ENCODE peak calls at places on chromosomes 4 and X, in four cellular contexts. One of them, this sample, is unnamed.

GRCh38 chr4:55358668-55359067 is 12.6 kb downstream of the SRD5A3 start:
- DNase-seq in IMR-90: peak; percentile 78
- DNase-seq in brain microvascular endothelial cell: peak; percentile 26
- DNase-seq in cardiac fibroblast: peak; percentile 87
- DNase-seq in this sample: peak; percentile 75

GRCh38 chrX:54640721-54641120 is 110.7 kb downstream of the GNL3L start:
- DNase-seq in brain microvascular endothelial cell: no peak
- DNase-seq in cardiac fibroblast: peak; percentile 5
- DNase-seq in IMR-90: no peak
- DNase-seq in this sample: no peak

GRCh38 chrX:48021026-48021900 is 14.5 kb downstream of the SPACA5 start:
- DNase-seq in cardiac fibroblast: peak; percentile 87
- DNase-seq in brain microvascular endothelial cell: peak; percentile 73
- DNase-seq in IMR-90: peak; percentile 81
- DNase-seq in this sample: peak; percentile 88

GRCh38 chr4:151955721-151956340 is 195.0 kb upstream of the GATB start:
- DNase-seq in cardiac fibroblast: peak; percentile 15
- DNase-seq in brain microvascular endothelial cell: peak; percentile 30
- DNase-seq in IMR-90: peak; percentile 54
- DNase-seq in this sample: no peak

GRCh38 chr4:166501941-166502382 is 628.9 kb downstream of the TLL1 start:
- DNase-seq in cardiac fibroblast: peak; percentile 66
- DNase-seq in IMR-90: no peak
- DNase-seq in brain microvascular endothelial cell: peak; percentile 26
- DNase-seq in this sample: peak; percentile 55

GRCh38 chr4:145390566-145390965 is 91.1 kb upstream of the SMAD1 start:
- DNase-seq in IMR-90: no peak
- DNase-seq in brain microvascular endothelial cell: no peak
- DNase-seq in cardiac fibroblast: no peak
- DNase-seq in this sample: no peak

GRCh38 chr4:110417151-110417550 is 58.8 kb upstream of the ENPEP start:
- DNase-seq in cardiac fibroblast: no peak
- DNase-seq in brain microvascular endothelial cell: no peak
- DNase-seq in IMR-90: no peak
- DNase-seq in this sample: no peak

GRCh38 chrX:27679281-27679680 is 89.1 kb downstream of the DCAF8L2 start:
- DNase-seq in cardiac fibroblast: peak; percentile 39
- DNase-seq in IMR-90: peak; percentile 19
- DNase-seq in brain microvascular endothelial cell: peak; percentile 2
- DNase-seq in this sample: peak; percentile 20

GRCh38 chr4:155929833-155930232 is 23.8 kb downstream of the CTSO start:
- DNase-seq in cardiac fibroblast: no peak
- DNase-seq in IMR-90: no peak
- DNase-seq in brain microvascular endothelial cell: no peak
- DNase-seq in this sample: no peak

GRCh38 chr4:88843067-88843723 is 145.6 kb upstream of the NAP1L5 start:
- DNase-seq in cardiac fibroblast: no peak
- DNase-seq in IMR-90: peak; percentile 35
- DNase-seq in brain microvascular endothelial cell: no peak
- DNase-seq in this sample: no peak

GRCh38 chr4:41069838-41070237 is 144.5 kb downstream of the APBB2 start:
- DNase-seq in IMR-90: no peak
- DNase-seq in cardiac fibroblast: no peak
- DNase-seq in brain microvascular endothelial cell: no peak
- DNase-seq in this sample: no peak

GRCh38 chrX:140733766-140734342 is 24.3 kb downstream of the LINC00632 start:
- DNase-seq in brain microvascular endothelial cell: peak; percentile 25
- DNase-seq in IMR-90: peak; percentile 57
- DNase-seq in cardiac fibroblast: peak; percentile 65
- DNase-seq in this sample: peak; percentile 70

GRCh38 chr4:151540728-151541437 is 131.9 kb downstream of the FHIP1A start:
- DNase-seq in cardiac fibroblast: peak; percentile 95
- DNase-seq in IMR-90: peak; percentile 86
- DNase-seq in brain microvascular endothelial cell: peak; percentile 92
- DNase-seq in this sample: peak; percentile 93

GRCh38 chr4:141686929-141687328 is 50.5 kb downstream of the IL15 start:
- DNase-seq in cardiac fibroblast: peak; percentile 49
- DNase-seq in IMR-90: no peak
- DNase-seq in brain microvascular endothelial cell: no peak
- DNase-seq in this sample: peak; percentile 62

GRCh38 chrX:107205770-107206696 is at the start of the genes DNAAF6 and NUP62CL:
- DNase-seq in IMR-90: no peak
- DNase-seq in cardiac fibroblast: peak; percentile 10
- DNase-seq in brain microvascular endothelial cell: peak; percentile 9
- DNase-seq in this sample: peak; percentile 13

GRCh38 chrX:107207943-107208342 is 1.5 kb downstream of the DNAAF6 start:
- DNase-seq in brain microvascular endothelial cell: no peak
- DNase-seq in IMR-90: no peak
- DNase-seq in cardiac fibroblast: no peak
- DNase-seq in this sample: no peak

GRCh38 chrX:107204063-107204605 is 2.1 kb downstream of the NUP62CL start:
- DNase-seq in brain microvascular endothelial cell: no peak
- DNase-seq in IMR-90: no peak
- DNase-seq in cardiac fibroblast: no peak
- DNase-seq in this sample: no peak

GRCh38 chrX:107207089-107207488 is 678 bp downstream of the DNAAF6 start:
- DNase-seq in cardiac fibroblast: no peak
- DNase-seq in IMR-90: no peak
- DNase-seq in brain microvascular endothelial cell: no peak
- DNase-seq in this sample: no peak

DNA sequence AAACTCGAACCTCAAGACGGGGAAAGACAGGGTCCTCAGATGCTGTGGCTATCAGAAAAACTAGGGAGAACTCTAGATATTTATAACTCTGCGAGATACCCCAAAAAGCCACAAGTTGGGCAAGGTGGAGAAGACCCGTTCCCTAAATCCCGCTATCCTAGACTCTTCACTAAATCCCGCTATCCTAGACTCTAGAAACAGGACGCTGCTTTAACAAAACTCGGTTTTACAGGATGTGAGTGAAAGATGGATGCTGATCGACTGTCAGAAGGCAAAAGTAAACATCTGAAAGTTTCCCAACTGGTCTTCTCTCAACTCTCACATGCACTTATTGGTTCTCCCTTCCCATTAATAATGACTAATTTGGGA is 270 bp downstream of the DNAAF6 start:
- DNase-seq in brain microvascular endothelial cell: no peak
- DNase-seq in cardiac fibroblast: no peak
- DNase-seq in IMR-90: no peak
- DNase-seq in this sample: no peak
- TF ChIP-seq CTCF in brain microvascular endothelial cell: no peak
- TF ChIP-seq CTCF in cardiac fibroblast: no peak
- TF ChIP-seq CTCF in IMR-90: no peak
- TF ChIP-seq CTCF in this sample: no peak

GRCh38 chr4:53702334-53703266 is 111.3 kb upstream of the LNX1 start:
- DNase-seq in cardiac fibroblast: peak; percentile 92
- DNase-seq in IMR-90: peak; percentile 77
- DNase-seq in brain microvascular endothelial cell: peak; percentile 77
- DNase-seq in this sample: peak; percentile 89
- H3K4me3 ChIP-seq in cardiac fibroblast: peak overlapping the region; percentile 29
- H3K4me3 ChIP-seq in IMR-90: no peak overlapping the region
- H3K4me3 ChIP-seq in brain microvascular endothelial cell: peak overlapping the region; percentile 33
- H3K4me3 ChIP-seq in this sample: peak overlapping the region; percentile 4

DNA sequence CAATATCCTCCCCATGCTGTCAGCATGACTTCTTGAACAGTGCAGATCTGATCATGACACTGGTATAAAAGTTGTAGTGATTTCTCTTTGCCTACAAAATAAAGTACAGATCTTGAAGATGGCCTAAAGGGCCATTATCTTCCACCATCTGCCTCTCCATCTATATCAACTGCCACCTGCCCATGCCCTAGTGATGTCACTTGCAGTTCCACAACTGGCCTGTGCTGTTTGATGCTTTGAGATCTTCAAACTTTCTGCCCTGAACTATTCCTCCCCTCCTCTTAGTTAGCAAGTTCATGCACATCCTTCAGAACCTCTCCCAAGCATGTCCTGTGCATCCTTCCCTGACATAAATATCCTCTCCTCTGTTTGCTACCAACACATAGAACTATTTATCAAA is 217.0 kb downstream of the SOWAHB start:
- DNase-seq in IMR-90: no peak
- DNase-seq in cardiac fibroblast: no peak
- DNase-seq in brain microvascular endothelial cell: no peak
- DNase-seq in this sample: no peak
- TF ChIP-seq CTCF in IMR-90: no peak
- TF ChIP-seq CTCF in cardiac fibroblast: no peak
- TF ChIP-seq CTCF in brain microvascular endothelial cell: peak; percentile 26
- TF ChIP-seq CTCF in this sample: no peak

GRCh38 chr4:181845617-181846016 is 397.6 kb upstream of the TENM3 start:
- DNase-seq in IMR-90: no peak
- DNase-seq in cardiac fibroblast: no peak
- DNase-seq in brain microvascular endothelial cell: no peak
- DNase-seq in this sample: no peak
- H3K4me3 ChIP-seq in IMR-90: no peak overlapping the region
- H3K4me3 ChIP-seq in cardiac fibroblast: no peak overlapping the region
- H3K4me3 ChIP-seq in brain microvascular endothelial cell: no peak overlapping the region
- H3K4me3 ChIP-seq in this sample: no peak overlapping the region

DNA sequence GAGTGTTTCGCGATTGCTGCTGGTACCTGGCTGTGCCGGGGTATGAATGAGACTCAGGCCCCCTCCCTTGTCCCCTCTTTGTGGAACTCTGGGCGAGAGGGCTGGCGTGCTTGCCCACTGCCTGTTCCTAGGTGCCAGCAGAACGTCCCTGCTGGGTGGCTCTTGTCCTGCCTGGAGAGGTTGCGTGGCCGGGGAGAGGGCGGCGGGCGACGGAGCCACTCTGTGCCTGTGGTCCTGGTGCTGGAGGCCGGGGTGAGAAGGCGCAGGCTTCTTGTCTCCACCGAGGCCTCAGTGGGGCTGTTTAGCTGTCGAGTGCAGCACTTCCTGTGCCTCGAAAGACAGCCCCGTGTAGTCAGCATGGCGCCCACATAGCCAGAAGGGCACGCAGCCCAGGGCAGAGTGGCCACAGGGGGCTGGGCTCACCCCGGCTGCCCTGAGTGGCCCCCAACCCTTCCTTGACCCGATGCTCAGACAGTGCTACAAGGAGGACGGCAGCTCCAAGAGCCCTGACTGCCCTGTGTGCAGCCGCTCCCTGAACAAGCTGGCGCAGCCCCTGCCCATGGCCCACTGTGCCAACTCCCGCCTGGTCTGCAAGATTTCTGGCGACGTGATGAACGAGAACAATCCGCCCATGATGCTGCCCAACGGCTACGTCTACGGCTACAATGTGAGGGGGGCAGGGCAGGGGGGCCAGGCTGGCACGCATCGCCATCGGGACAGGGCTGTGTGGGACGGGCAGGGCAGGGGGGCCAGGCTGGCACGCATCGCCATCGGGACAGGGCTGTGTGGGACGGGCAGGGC is 8.9 kb upstream of the UVSSA start:
- DNase-seq in cardiac fibroblast: no peak
- DNase-seq in brain microvascular endothelial cell: no peak
- DNase-seq in IMR-90: no peak
- DNase-seq in this sample: no peak
- TF ChIP-seq CTCF in cardiac fibroblast: no peak
- TF ChIP-seq CTCF in brain microvascular endothelial cell: no peak
- TF ChIP-seq CTCF in IMR-90: no peak
- TF ChIP-seq CTCF in this sample: no peak

GRCh38 chr4:104490096-104490769 is 4.5 kb downstream of the CXXC4 start:
- DNase-seq in brain microvascular endothelial cell: no peak
- DNase-seq in cardiac fibroblast: no peak
- DNase-seq in IMR-90: no peak
- DNase-seq in this sample: no peak

GRCh38 chr4:104491826-104492771 is 2.6 kb downstream of the CXXC4 start:
- DNase-seq in IMR-90: no peak
- DNase-seq in cardiac fibroblast: no peak
- DNase-seq in brain microvascular endothelial cell: no peak
- DNase-seq in this sample: peak; percentile 2

GRCh38 chr4:104489731-104490095 is 5.0 kb downstream of the CXXC4 start:
- DNase-seq in brain microvascular endothelial cell: no peak
- DNase-seq in IMR-90: no peak
- DNase-seq in cardiac fibroblast: no peak
- DNase-seq in this sample: no peak

GRCh38 chr4:104491396-104491821 is 3.3 kb downstream of the CXXC4 start:
- DNase-seq in IMR-90: no peak
- DNase-seq in brain microvascular endothelial cell: no peak
- DNase-seq in cardiac fibroblast: peak; percentile 2
- DNase-seq in this sample: peak; percentile 16

GRCh38 chr4:104490770-104491395 is 3.8 kb downstream of the CXXC4 start:
- DNase-seq in brain microvascular endothelial cell: peak; percentile 24
- DNase-seq in cardiac fibroblast: peak; percentile 28
- DNase-seq in IMR-90: peak; percentile 17
- DNase-seq in this sample: peak; percentile 62
- H3K4me3 ChIP-seq in brain microvascular endothelial cell: peak overlapping the region; percentile 68
- H3K4me3 ChIP-seq in cardiac fibroblast: peak overlapping the region; percentile 54
- H3K4me3 ChIP-seq in IMR-90: peak overlapping the region; percentile 36
- H3K4me3 ChIP-seq in this sample: peak overlapping the region; percentile 58